ENCODE peak calls at places on chromosomes 3 and 15, in four cellular contexts. A is mucosa of descending colon, S is dermis microvascular lymphatic vessel endothelial cell, G is NCI-H774. L is an unnamed sample.

GRCh38 chr3:18779704-18780103 is 354.6 kb upstream of the SATB1 start:
- DNase-seq in S (no peak), A (no peak), G (no peak), L (no peak)

GRCh38 chr15:90159213-90159612 is 41.9 kb upstream of the SEMA4B start:
- DNase-seq in S (no peak), G (no peak), A (peak; percentile 69), L (no peak)

GRCh38 chr3:4394048-4394447 is 73.0 kb downstream of the SUMF1 start:
- DNase-seq in A (peak; percentile 17), S (peak; percentile 47), G (no peak), L (no peak)

GRCh38 chr3:166211451-166211850 is 374.2 kb upstream of the BCHE start:
- DNase-seq in G (no peak), S (no peak), A (no peak), L (no peak)

GRCh38 chr3:194042947-194043346 is 93.0 kb upstream of the HES1 start:
- DNase-seq in G (no peak), S (no peak), A (no peak), L (no peak)

GRCh38 chr15:71701808-71702207 is 108.5 kb upstream of the NR2E3 start:
- DNase-seq in S (no peak), G (no peak), A (no peak), L (no peak)

GRCh38 chr3:179760944-179761343 is 108.1 kb downstream of the USP13 start:
- DNase-seq in A (no peak), S (peak; percentile 78), G (no peak), L (no peak)

GRCh38 chr15:31511707-31512310 is 185.2 kb downstream of the KLF13 start:
- DNase-seq in G (no peak), S (no peak), A (no peak), L (no peak)

GRCh38 chr3:49602877-49603411 is 48.7 kb downstream of the BSN start:
- DNase-seq in S (no peak), A (no peak), G (no peak), L (no peak)

GRCh38 chr3:148763921-148764320 is 63.7 kb upstream of the CPB1 start:
- DNase-seq in A (no peak), S (no peak), G (no peak), L (no peak)

GRCh38 chr3:188220097-188220788 is 66.3 kb downstream of the LPP start:
- DNase-seq in G (no peak), S (no peak), A (no peak), L (no peak)